ENCODE peak calls at places on chromosome 12, in eight cellular contexts. I is NCI-H460; E is OCI-M1; J is CD4-positive, CD25-positive, alpha-beta regulatory T cell; H is NCI-H1092; K is HCEC 1CT; Y is AG08396; W is kidney epithelial cell. F is an unnamed sample.

GRCh38 chr12:67854351-67854750 is 134.9 kb upstream of the IFNG-AS1 start:
- DNase-seq in H (no peak), Y (no peak), E (no peak), W (no peak), I (no peak), K (no peak), J (no peak), F (no peak)

GRCh38 chr12:43733687-43734086 is 24.9 kb downstream of the PUS7L start:
- DNase-seq in H (no peak), E (peak; percentile 5), I (no peak), K (peak; percentile 18), J (no peak), Y (no peak), W (no peak), F (no peak)

GRCh38 chr12:22083167-22083566 is 37.1 kb downstream of the CMAS start:
- DNase-seq in H (no peak), W (no peak), K (peak; percentile 11), Y (no peak), I (peak; percentile 27), E (peak; percentile 65), J (peak; percentile 56), F (peak; percentile 12)

GRCh38 chr12:10031771-10032175 is 1.3 kb downstream of the CLEC9A start:
- DNase-seq in H (no peak), I (no peak), E (peak; percentile 50), W (peak; percentile 5), K (peak; percentile 94), Y (peak; percentile 76), J (no peak), F (no peak)

GRCh38 chr12:64691793-64692583 is 67.2 kb downstream of the GNS start:
- DNase-seq in E (no peak), H (peak; percentile 45), I (no peak), K (no peak), W (no peak), J (no peak), Y (no peak), F (no peak)

GRCh38 chr12:54603173-54603814 is 14.8 kb upstream of the PPP1R1A start:
- DNase-seq in K (peak; percentile 74), H (peak; percentile 27), J (peak; percentile 77), I (peak; percentile 73), E (peak; percentile 88), Y (peak; percentile 73), W (no peak), F (peak; percentile 52)

GRCh38 chr12:19186722-19187661 is 57.5 kb downstream of the PLEKHA5 start:
- DNase-seq in I (peak; percentile 45), E (peak; percentile 80), H (peak; percentile 16), K (peak; percentile 54), W (no peak), J (peak; percentile 23), Y (peak; percentile 19), F (peak; percentile 35)

GRCh38 chr12:94718114-94718513 is 67.8 kb upstream of the TMCC3 start:
- DNase-seq in K (peak; percentile 78), I (no peak), H (no peak), J (no peak), Y (no peak), E (peak; percentile 52), W (no peak), F (no peak)

GRCh38 chr12:46926536-46926935 is 100.7 kb upstream of the SLC38A4 start:
- DNase-seq in I (no peak), H (no peak), K (no peak), E (peak; percentile 13), Y (no peak), J (no peak), W (no peak), F (no peak)

GRCh38 chr12:1592444-1593231 is 1.7 kb downstream of the FBXL14 start:
- DNase-seq in K (peak; percentile 45), I (no peak), E (peak; percentile 72), J (peak; percentile 84), H (no peak), W (no peak), Y (peak; percentile 39), F (no peak)

GRCh38 chr12:127912266-127912665 is 354.7 kb upstream of the TMEM132C start:
- DNase-seq in K (no peak), E (no peak), Y (no peak), I (no peak), H (no peak), J (no peak), W (no peak), F (no peak)

GRCh38 chr12:49776413-49776812 is 35.1 kb downstream of the TMBIM6 start:
- DNase-seq in W (peak; percentile 9), Y (peak; percentile 84), I (peak; percentile 89), K (peak; percentile 68), E (peak; percentile 90), H (peak; percentile 7), J (peak; percentile 70), F (peak; percentile 64)

GRCh38 chr12:79685068-79685467 is 5.7 kb downstream of the PAWR start:
- DNase-seq in J (no peak), H (no peak), K (peak; percentile 76), I (no peak), Y (peak; percentile 59), W (no peak), E (no peak), F (no peak)

GRCh38 chr12:132021031-132021871 is 71.5 kb downstream of the EP400 start:
- DNase-seq in I (no peak), H (no peak), J (no peak), W (no peak), K (no peak), E (no peak), Y (no peak), F (no peak)

GRCh38 chr12:10842862-10843261 is 6.4 kb downstream of the PRR4 start:
- DNase-seq in E (no peak), J (no peak), Y (no peak), H (no peak), W (no peak), K (no peak), I (no peak), F (no peak)

GRCh38 chr12:111645433-111645832 is 40.3 kb downstream of the BRAP start:
- DNase-seq in I (no peak), K (peak; percentile 29), W (peak; percentile 72), Y (no peak), H (no peak), E (no peak), J (no peak), F (no peak)

GRCh38 chr12:47079365-47079893 is at the start of gene PCED1B:
- DNase-seq in Y (peak; percentile 62), I (peak; percentile 69), W (no peak), H (peak; percentile 66), J (peak; percentile 74), E (peak; percentile 85), K (peak; percentile 78), F (no peak)

GRCh38 chr12:4956968-4957367 is 47.3 kb downstream of the KCNA1 start:
- DNase-seq in W (no peak), Y (no peak), E (no peak), I (no peak), J (no peak), K (no peak), H (no peak), F (no peak)

GRCh38 chr12:131108171-131108955 is 154.7 kb downstream of the ADGRD1 start:
- DNase-seq in J (no peak), E (no peak), H (no peak), Y (no peak), W (no peak), I (no peak), K (no peak), F (no peak)

GRCh38 chr12:89064780-89065179 is 287.5 kb downstream of the DUSP6 start:
- DNase-seq in Y (peak; percentile 23), E (no peak), H (no peak), J (no peak), W (peak; percentile 71), I (peak; percentile 3), K (peak; percentile 79), F (no peak)